ENCODE peak calls at places on chromosome 6, in seven cellular contexts. P is pancreas; L is effector memory CD4-positive, alpha-beta T cell; C is left lung; N is endodermal cell; I is epithelial cell of esophagus; G is transverse colon. Q is an unnamed sample.
A peak's percentile ranks its signal among the peaks of the same experiment; 100 is the strongest.

GRCh38 chr6:22789315-22789714 is 219.9 kb downstream of the HDGFL1 start:
- DNase-seq in P (no peak), L (no peak), C (no peak), N (no peak), I (peak; percentile 52), G (no peak), Q (no peak)

GRCh38 chr6:101818056-101818455 is 424.5 kb downstream of the GRIK2 start:
- DNase-seq in P (no peak), L (no peak), C (no peak), N (no peak), I (peak; percentile 9), G (no peak), Q (no peak)

GRCh38 chr6:30759575-30760239 is 15.4 kb upstream of the IER3 start:
- DNase-seq in P (no peak), L (no peak), C (no peak), N (peak; percentile 73), I (peak; percentile 94), G (no peak), Q (no peak)

GRCh38 chr6:13886949-13887348 is 37.8 kb upstream of the RNF182 start:
- DNase-seq in P (no peak), L (no peak), C (no peak), N (no peak), I (no peak), G (no peak), Q (no peak)

GRCh38 chr6:24524801-24525200 is 30.0 kb downstream of the ALDH5A1 start:
- DNase-seq in P (no peak), L (no peak), C (no peak), N (peak; percentile 73), I (peak; percentile 65), G (no peak), Q (no peak)

GRCh38 chr6:95364016-95364604 is 213.2 kb upstream of the MANEA start:
- DNase-seq in P (no peak), L (no peak), C (no peak), N (no peak), I (peak; percentile 37), G (no peak), Q (no peak)

GRCh38 chr6:40996591-40997247 is 42.3 kb downstream of the UNC5CL start:
- DNase-seq in P (peak; percentile 77), L (no peak), C (no peak), N (peak; percentile 80), I (no peak), G (peak; percentile 8), Q (peak; percentile 47)

GRCh38 chr6:126574301-126574700 is 234.4 kb downstream of the CENPW start:
- DNase-seq in P (no peak), L (no peak), C (no peak), N (no peak), I (no peak), G (no peak), Q (no peak)

GRCh38 chr6:119207973-119208725 is 129.7 kb upstream of the FAM184A start:
- DNase-seq in P (no peak), L (no peak), C (no peak), N (no peak), I (no peak), G (no peak), Q (peak; percentile 64)

GRCh38 chr6:3193102-3193837 is 34.2 kb downstream of the TUBB2B start:
- DNase-seq in P (no peak), L (no peak), C (no peak), N (peak; percentile 65), I (no peak), G (no peak), Q (no peak)

GRCh38 chr6:42988486-42989020 is 4.2 kb downstream of the PPP2R5D start:
- DNase-seq in P (no peak), L (no peak), C (no peak), N (no peak), I (peak; percentile 59), G (no peak), Q (no peak)

GRCh38 chr6:127967708-127968107 is 66.8 kb upstream of the THEMIS start:
- DNase-seq in P (no peak), L (no peak), C (no peak), N (no peak), I (no peak), G (no peak), Q (no peak)

GRCh38 chr6:144768676-144769599 is 483.8 kb downstream of the UTRN start:
- DNase-seq in P (no peak), L (no peak), C (no peak), N (no peak), I (no peak), G (no peak), Q (no peak)

GRCh38 chr6:112562348-112563220 is 215.5 kb downstream of the RFPL4B start:
- DNase-seq in P (no peak), L (no peak), C (no peak), N (no peak), I (no peak), G (no peak), Q (no peak)

GRCh38 chr6:28225056-28225834 is at the start of gene ZSCAN9:
- DNase-seq in P (peak; percentile 94), L (no peak), C (peak; percentile 83), N (peak; percentile 93), I (peak; percentile 77), G (peak; percentile 86), Q (peak; percentile 83)

GRCh38 chr6:28224131-28225055 is 682 bp upstream of the ZSCAN9 start:
- DNase-seq in P (no peak), L (no peak), C (no peak), N (peak; percentile 49), I (no peak), G (no peak), Q (no peak)

GRCh38 chr6:28226460-28226859 is 1.4 kb downstream of the ZSCAN9 start:
- DNase-seq in P (no peak), L (no peak), C (no peak), N (no peak), I (no peak), G (no peak), Q (no peak)
- H3K4me3 ChIP-seq in P (no peak overlapping the region), L (no peak overlapping the region), C (no peak overlapping the region), N (peak overlapping the region; percentile 96), I (no peak overlapping the region), G (no peak overlapping the region), Q (peak overlapping the region; percentile 92)

DNA sequence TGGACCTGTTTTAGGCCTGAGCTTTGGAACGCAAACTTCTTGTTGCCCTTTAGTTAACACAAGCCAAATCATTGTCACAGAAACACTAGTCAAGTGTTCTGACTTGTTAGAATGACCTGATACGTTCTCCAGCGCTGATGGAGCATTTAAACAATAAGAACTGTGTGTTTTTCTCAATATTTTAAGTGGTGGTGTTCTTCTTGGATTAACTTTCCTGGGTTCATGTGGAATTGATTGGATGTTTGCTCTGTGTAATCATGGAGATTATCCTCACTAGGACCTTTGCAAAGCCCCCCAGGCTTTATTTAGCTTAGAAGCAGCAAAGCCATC is 1.6 kb downstream of the LRRC1 start:
- DNase-seq in P (no peak), L (no peak), C (no peak), N (no peak), I (no peak), G (no peak), Q (no peak)
- H3K4me3 ChIP-seq in P (peak overlapping the region; percentile 81), L (peak overlapping the region; percentile 92), C (no peak overlapping the region), N (peak overlapping the region; percentile 93), I (peak overlapping the region; percentile 86), G (peak overlapping the region; percentile 87), Q (peak overlapping the region; percentile 82)

GRCh38 chr6:44120692-44121443 is 6.4 kb downstream of the MRPL14 start:
- DNase-seq in P (no peak), L (no peak), C (no peak), N (peak; percentile 59), I (no peak), G (no peak), Q (no peak)

GRCh38 chr6:44126320-44127149 is 717 bp downstream of the MRPL14 start:
- DNase-seq in P (peak; percentile 83), L (peak; percentile 56), C (peak; percentile 51), N (peak; percentile 84), I (peak; percentile 76), G (peak; percentile 60), Q (no peak)

GRCh38 chr6:44122821-44123220 is 4.4 kb downstream of the MRPL14 start:
- DNase-seq in P (no peak), L (no peak), C (no peak), N (no peak), I (no peak), G (no peak), Q (no peak)

GRCh38 chr6:44119704-44120262 is 7.5 kb downstream of the MRPL14 start:
- DNase-seq in P (no peak), L (no peak), C (peak; percentile 75), N (no peak), I (peak; percentile 42), G (no peak), Q (no peak)

GRCh38 chr6:44123544-44123943 is 3.7 kb downstream of the MRPL14 start:
- DNase-seq in P (no peak), L (no peak), C (no peak), N (no peak), I (no peak), G (no peak), Q (no peak)
- H3K4me3 ChIP-seq in P (no peak overlapping the region), L (no peak overlapping the region), C (no peak overlapping the region), N (peak overlapping the region; percentile 21), I (no peak overlapping the region), G (no peak overlapping the region), Q (no peak overlapping the region)

GRCh38 chr6:15401120-15401519 is 155.3 kb downstream of the JARID2 start:
- DNase-seq in P (no peak), L (no peak), C (no peak), N (peak; percentile 21), I (no peak), G (no peak), Q (no peak)
- H3K4me3 ChIP-seq in P (no peak overlapping the region), L (no peak overlapping the region), C (no peak overlapping the region), N (peak overlapping the region; percentile 56), I (no peak overlapping the region), G (no peak overlapping the region), Q (no peak overlapping the region)